ENCODE peak calls at places on chromosomes 12 and 14, in six cellular contexts. R, D, Z, T, V and Q are unnamed samples.

GRCh38 chr14:63875311-63875710 is 22.5 kb downstream of the SYNE2 start:
- DNase-seq in R (no peak), D (no peak), Z (no peak), T (no peak), V (no peak), Q (no peak)

GRCh38 chr14:89849931-89850330 is 104.6 kb downstream of the EFCAB11 start:
- DNase-seq in R (no peak), D (no peak), Z (no peak), T (no peak), V (no peak), Q (no peak)

GRCh38 chr14:59358105-59358504 is 107.1 kb downstream of the GPR135 start:
- DNase-seq in R (peak; percentile 17), D (peak; percentile 72), Z (peak; percentile 10), T (no peak), V (peak; percentile 36), Q (no peak)

GRCh38 chr12:80187660-80188090 is 88.3 kb downstream of the OTOGL start:
- DNase-seq in R (no peak), D (no peak), Z (no peak), T (no peak), V (no peak), Q (peak; percentile 40)

GRCh38 chr12:99111600-99111999 is 466.5 kb downstream of the APAF1 start:
- DNase-seq in R (no peak), D (no peak), Z (no peak), T (no peak), V (no peak), Q (no peak)

GRCh38 chr12:69966409-69966808 is 141.4 kb downstream of the MYRFL start:
- DNase-seq in R (no peak), D (no peak), Z (no peak), T (no peak), V (peak; percentile 3), Q (no peak)

GRCh38 chr12:98955284-98955683 is 310.2 kb downstream of the APAF1 start:
- DNase-seq in R (peak; percentile 38), D (peak; percentile 5), Z (peak; percentile 18), T (peak; percentile 57), V (peak; percentile 21), Q (no peak)

GRCh38 chr12:31813305-31813704 is 84.5 kb upstream of the AMN1 start:
- DNase-seq in R (peak; percentile 22), D (no peak), Z (no peak), T (no peak), V (peak; percentile 33), Q (no peak)

GRCh38 chr12:31906581-31907286 is 52.5 kb upstream of the RESF1 start:
- DNase-seq in R (no peak), D (peak; percentile 92), Z (no peak), T (no peak), V (peak; percentile 7), Q (no peak)

GRCh38 chr14:71491925-71492324 is 440.3 kb upstream of the RGS6 start:
- DNase-seq in R (no peak), D (no peak), Z (no peak), T (no peak), V (peak; percentile 73), Q (no peak)

GRCh38 chr14:92677087-92677668 is 71.2 kb downstream of the LGMN start:
- DNase-seq in R (no peak), D (no peak), Z (no peak), T (no peak), V (no peak), Q (peak; percentile 99)

GRCh38 chr14:99604766-99605298 is 825 bp upstream of the CCDC85C start:
- DNase-seq in R (peak; percentile 37), D (no peak), Z (peak; percentile 82), T (no peak), V (no peak), Q (no peak)

GRCh38 chr14:87468531-87468930 is 524.5 kb downstream of the GALC start:
- DNase-seq in R (no peak), D (no peak), Z (no peak), T (no peak), V (no peak), Q (no peak)

GRCh38 chr12:114733919-114734318 is 49.9 kb upstream of the TBX3 start:
- DNase-seq in R (no peak), D (no peak), Z (no peak), T (no peak), V (no peak), Q (no peak)

GRCh38 chr14:91281346-91281745 is 36.8 kb upstream of the GPR68 start:
- DNase-seq in R (no peak), D (no peak), Z (no peak), T (no peak), V (no peak), Q (no peak)

GRCh38 chr12:111313833-111314259 is 55.0 kb downstream of the PHETA1 start:
- DNase-seq in R (peak; percentile 75), D (peak; percentile 74), Z (peak; percentile 93), T (peak; percentile 95), V (peak; percentile 59), Q (no peak)

GRCh38 chr12:63940295-63940997 is 95.9 kb downstream of the SRGAP1 start:
- DNase-seq in R (no peak), D (no peak), Z (peak; percentile 52), T (no peak), V (no peak), Q (no peak)

GRCh38 chr14:102758087-102758486 is 19.2 kb upstream of the TRAF3 start:
- DNase-seq in R (no peak), D (no peak), Z (no peak), T (no peak), V (no peak), Q (no peak)

GRCh38 chr12:8609061-8609570 is 3.5 kb downstream of the AICDA start:
- DNase-seq in R (peak; percentile 32), D (peak; percentile 10), Z (peak; percentile 59), T (no peak), V (peak; percentile 28), Q (no peak)

GRCh38 chr12:104219908-104220404 is 4.4 kb downstream of the TXNRD1 start:
- DNase-seq in R (peak; percentile 60), D (peak; percentile 68), Z (peak; percentile 52), T (peak; percentile 23), V (peak; percentile 69), Q (no peak)

DNA sequence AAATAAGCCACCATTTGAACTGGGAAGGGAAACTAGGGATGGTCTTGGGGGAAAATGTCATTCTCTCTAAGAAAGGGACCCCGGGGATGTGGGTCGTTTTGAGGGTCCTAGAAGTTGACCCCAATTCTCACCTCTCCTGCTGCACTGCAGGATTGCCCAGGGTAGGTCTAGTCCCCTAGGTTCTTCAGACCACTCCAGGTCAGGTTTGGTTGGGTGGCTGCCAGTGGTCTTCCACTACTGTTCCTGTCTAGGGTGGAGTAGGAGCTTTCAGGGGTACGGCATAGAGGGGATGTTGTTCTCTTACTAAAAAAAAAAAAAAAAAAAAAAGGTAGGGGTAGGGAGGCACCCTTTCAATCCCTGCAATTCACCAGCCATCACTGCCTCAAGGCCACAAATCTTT is 7.3 kb downstream of the HOXC8 start:
- DNase-seq in R (no peak), D (no peak), Z (no peak), T (no peak), V (no peak), Q (no peak)
- H3K4me3 ChIP-seq in R (no peak overlapping the region), D (no peak overlapping the region), Z (peak overlapping the region; percentile 46), T (no peak overlapping the region), V (no peak overlapping the region), Q (no peak overlapping the region)

DNA sequence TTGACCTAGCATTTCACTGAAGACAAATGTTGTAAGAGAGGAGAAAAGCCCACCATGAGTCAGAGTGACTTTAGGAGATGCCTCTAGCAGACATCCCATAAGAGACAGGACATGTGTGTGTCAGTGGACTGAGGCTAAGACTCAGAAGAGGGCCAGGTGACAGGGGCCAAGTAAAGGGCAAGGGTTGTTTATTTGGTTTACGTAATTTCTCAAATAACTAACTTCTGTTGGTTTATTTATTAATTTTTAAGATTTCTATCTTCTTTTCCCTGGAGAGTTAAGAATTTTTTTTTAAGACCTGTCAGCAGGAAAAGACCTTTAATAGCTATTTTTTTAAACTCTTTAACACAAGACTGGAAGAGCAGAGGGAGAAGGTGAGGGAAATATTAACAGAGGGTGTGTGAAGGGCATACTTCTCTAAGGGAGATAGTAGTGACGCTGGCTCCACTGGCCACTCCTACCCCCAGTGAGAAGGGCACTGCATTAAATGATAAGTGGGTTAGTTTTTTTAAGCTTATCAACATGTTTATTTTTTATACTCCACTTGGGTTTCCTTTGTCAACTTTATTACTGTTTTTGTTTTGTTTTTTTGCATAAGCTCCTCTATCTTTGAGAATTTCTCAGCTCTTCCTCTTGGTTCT is 3.5 kb downstream of the PNP start:
- DNase-seq in R (no peak), D (no peak), Z (no peak), T (no peak), V (no peak), Q (no peak)
- TF ChIP-seq GABPA in R (no peak), D (no peak), Z (no peak), T (no peak), V (no peak), Q (no peak)

GRCh38 chr14:61563880-61564622 is 131.3 kb upstream of the HIF1A start:
- DNase-seq in R (no peak), D (no peak), Z (peak; percentile 45), T (no peak), V (no peak), Q (no peak)

GRCh38 chr14:61563162-61563511 is 132.2 kb upstream of the HIF1A start:
- DNase-seq in R (no peak), D (no peak), Z (no peak), T (no peak), V (no peak), Q (no peak)

GRCh38 chr14:61565181-61565580 is 130.1 kb upstream of the HIF1A start:
- DNase-seq in R (no peak), D (no peak), Z (no peak), T (no peak), V (no peak), Q (no peak)

GRCh38 chr14:61565836-61566536 is 129.3 kb upstream of the HIF1A start:
- DNase-seq in R (no peak), D (no peak), Z (no peak), T (no peak), V (no peak), Q (no peak)

DNA sequence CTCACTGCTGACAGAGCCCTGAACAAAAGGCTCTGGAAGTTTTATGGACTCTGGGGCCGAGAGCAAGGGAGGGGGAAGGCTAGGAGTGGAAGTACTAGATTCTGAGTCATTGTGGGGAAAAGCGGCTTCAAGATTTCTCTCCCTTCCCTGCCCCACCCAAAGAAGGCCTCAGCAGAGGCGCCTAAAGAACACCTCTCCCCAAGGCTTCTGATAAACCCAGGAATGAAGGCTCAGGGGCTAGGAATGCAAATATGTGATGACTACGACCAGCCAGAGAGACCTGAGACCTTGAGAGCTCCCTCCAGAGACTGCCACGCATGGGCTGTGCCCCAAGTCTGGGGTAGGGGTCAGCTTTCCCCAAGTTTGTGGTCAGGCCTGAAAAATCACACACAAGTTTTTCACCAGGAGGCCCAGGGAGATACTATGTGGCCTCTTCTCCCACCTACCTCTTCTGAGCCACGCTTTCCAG is 130.7 kb upstream of the HIF1A start:
- DNase-seq in R (peak; percentile 54), D (no peak), Z (no peak), T (no peak), V (peak; percentile 44), Q (no peak)
- H3K4me3 ChIP-seq in R (no peak overlapping the region), D (no peak overlapping the region), Z (no peak overlapping the region), T (no peak overlapping the region), V (no peak overlapping the region), Q (no peak overlapping the region)

DNA sequence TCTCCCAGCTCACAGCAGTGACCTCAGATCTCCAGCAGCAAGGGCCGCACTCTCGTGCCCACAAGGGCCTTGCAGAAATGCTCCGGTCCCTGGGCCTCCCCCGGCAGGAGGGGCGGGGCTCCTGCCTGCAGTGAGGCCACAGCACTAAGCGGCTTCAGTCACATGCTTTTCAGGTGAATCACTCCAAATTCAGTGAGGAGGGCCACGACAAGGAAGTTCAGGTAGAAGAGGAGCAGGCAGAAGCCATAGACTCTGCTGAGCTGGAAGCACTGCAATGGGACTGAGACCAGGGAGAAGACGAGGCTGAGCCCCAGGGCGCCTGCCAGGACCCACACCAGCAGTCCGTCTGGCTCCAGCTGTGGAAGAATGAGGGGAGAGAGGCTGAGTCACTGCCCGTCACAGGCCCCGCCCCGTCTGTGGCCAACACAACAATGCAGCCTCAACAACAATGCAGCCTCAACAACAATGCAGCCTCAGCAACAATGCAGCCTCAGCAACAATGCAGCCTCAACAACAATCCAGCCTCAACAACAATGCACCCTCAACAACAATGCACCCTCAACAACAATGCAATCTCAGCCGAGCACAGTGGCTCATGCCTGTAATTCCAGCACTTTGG is 35.2 kb downstream of the SLC8B1 start:
- DNase-seq in R (peak; percentile 73), D (no peak), Z (peak; percentile 69), T (no peak), V (peak; percentile 54), Q (no peak)
- TF ChIP-seq GABPA in R (no peak), D (no peak), Z (no peak), T (no peak), V (no peak), Q (no peak)